ENCODE peak calls at places on chromosome 21, in eight cellular contexts. Y is Right ventricle myocardium superior, U is foreskin melanocyte, L is left ventricle myocardium superior, F is NCI-H1417, B is lower lobe of right lung, N is endodermal cell, C is Calu3. X is an unnamed sample.

GRCh38 chr21:16285646-16286223 is 556.0 kb downstream of the USP25 start:
- DNase-seq in Y (no peak), L (no peak), C (no peak), B (no peak), F (no peak), U (no peak), N (no peak), X (no peak)

GRCh38 chr21:45263534-45263933 is 24.2 kb downstream of the POFUT2 start:
- DNase-seq in U (no peak), C (no peak), F (no peak), B (no peak), N (no peak), Y (peak; percentile 12), L (no peak), X (peak; percentile 16)

GRCh38 chr21:37647781-37648180 is 268.5 kb downstream of the KCNJ6 start:
- DNase-seq in B (no peak), N (no peak), C (no peak), F (no peak), L (no peak), U (no peak), Y (no peak), X (no peak)

GRCh38 chr21:45593162-45594022 is 50.1 kb upstream of the PCBP3 start:
- DNase-seq in B (peak; percentile 28), Y (no peak), C (no peak), U (no peak), N (no peak), L (no peak), F (no peak), X (no peak)

GRCh38 chr21:15520811-15521643 is 208.8 kb upstream of the USP25 start:
- DNase-seq in N (no peak), L (no peak), Y (no peak), F (no peak), B (no peak), U (no peak), C (no peak), X (no peak)

GRCh38 chr21:19353271-19353670 is 949.7 kb upstream of the TMPRSS15 start:
- DNase-seq in L (no peak), U (no peak), C (no peak), N (no peak), Y (no peak), B (no peak), F (no peak), X (no peak)

GRCh38 chr21:42581676-42582371 is 68.2 kb downstream of the SLC37A1 start:
- DNase-seq in N (no peak), U (no peak), B (no peak), F (no peak), L (no peak), C (no peak), Y (peak; percentile 35), X (no peak)

GRCh38 chr21:27572681-27573080 is 605.8 kb upstream of the ADAMTS5 start:
- DNase-seq in C (no peak), L (no peak), N (no peak), F (no peak), B (no peak), Y (no peak), U (peak; percentile 85), X (no peak)

GRCh38 chr21:17585875-17586450 is 26.7 kb downstream of the BTG3 start:
- DNase-seq in N (no peak), F (peak; percentile 48), Y (no peak), U (peak; percentile 44), C (peak; percentile 22), L (no peak), B (no peak), X (no peak)

GRCh38 chr21:32155226-32155625 is 123.6 kb downstream of the MIS18A start:
- DNase-seq in Y (no peak), N (no peak), F (no peak), U (no peak), L (no peak), C (no peak), B (no peak), X (no peak)

GRCh38 chr21:18170829-18171228 is 73.8 kb upstream of the CHODL start:
- DNase-seq in N (no peak), L (no peak), Y (no peak), F (no peak), B (no peak), U (no peak), C (no peak), X (no peak)